ENCODE peak calls at places on chromosomes 12 and 14, in eight cellular contexts. B is colonic mucosa, P is PC-3, A is heart left ventricle, E is spleen, U is pancreas, Z is IMR-90, S is neural progenitor cell. I is an unnamed sample.

GRCh38 chr12:48572326-48572725 is 2.5 kb upstream of the LALBA start:
- DNase-seq in B (no peak), S (no peak), A (no peak), E (no peak), P (no peak), Z (no peak), U (no peak), I (no peak)

GRCh38 chr12:106058256-106059182 is 80.2 kb downstream of the NUAK1 start:
- DNase-seq in S (no peak), E (no peak), P (no peak), A (no peak), U (no peak), B (no peak), Z (peak; percentile 71), I (no peak)

GRCh38 chr14:69331206-69331605 is 66.9 kb downstream of the ERH start:
- DNase-seq in E (peak; percentile 60), B (no peak), P (no peak), Z (no peak), U (no peak), A (no peak), S (no peak), I (no peak)

GRCh38 chr14:52267501-52268190 is at the start of gene PTGDR:
- DNase-seq in A (peak; percentile 52), S (peak; percentile 70), Z (no peak), U (no peak), E (peak; percentile 89), P (no peak), B (peak; percentile 86), I (no peak)

GRCh38 chr12:133106253-133106652 is 23.8 kb downstream of the ZNF891 start:
- DNase-seq in B (no peak), U (no peak), A (no peak), E (no peak), P (no peak), S (no peak), Z (no peak), I (no peak)

GRCh38 chr12:119448737-119449136 is 114.2 kb downstream of the CCDC60 start:
- DNase-seq in Z (no peak), B (no peak), P (peak; percentile 67), E (no peak), S (no peak), U (no peak), A (no peak), I (no peak)

GRCh38 chr12:63018273-63018672 is 83.3 kb upstream of the PPM1H start:
- DNase-seq in A (no peak), U (no peak), S (no peak), P (peak; percentile 47), Z (no peak), B (no peak), E (no peak), I (no peak)

GRCh38 chr12:51393676-51394545 is 2.7 kb upstream of the GALNT6 start:
- DNase-seq in P (peak; percentile 96), E (no peak), S (no peak), B (no peak), U (no peak), A (peak; percentile 24), Z (peak; percentile 96), I (peak; percentile 81)

GRCh38 chr12:124976999-124977398 is 11.9 kb downstream of the DHX37 start:
- DNase-seq in E (no peak), Z (no peak), U (no peak), A (no peak), S (no peak), B (no peak), P (no peak), I (no peak)

GRCh38 chr14:46250113-46250703 is 401.4 kb downstream of the RPL10L start:
- DNase-seq in B (no peak), U (no peak), E (no peak), P (peak; percentile 64), A (no peak), Z (no peak), S (peak; percentile 21), I (no peak)

GRCh38 chr12:6536894-6537579 is 2.7 kb downstream of the GAPDH start:
- DNase-seq in P (no peak), S (no peak), E (no peak), Z (no peak), A (no peak), B (no peak), U (no peak), I (no peak)

GRCh38 chr12:110107369-110108281 is 16.5 kb upstream of the IFT81 start:
- DNase-seq in S (no peak), P (peak; percentile 31), E (no peak), B (no peak), A (peak; percentile 41), U (peak; percentile 18), Z (peak; percentile 97), I (peak; percentile 44)

GRCh38 chr14:73338551-73338950 is 101.2 kb downstream of the PAPLN start:
- DNase-seq in P (no peak), Z (no peak), U (no peak), E (no peak), A (no peak), B (no peak), S (no peak), I (no peak)

GRCh38 chr14:99468081-99468480 is 12.6 kb downstream of the SETD3 start:
- DNase-seq in P (no peak), S (no peak), U (no peak), A (no peak), B (no peak), Z (no peak), E (no peak), I (no peak)

GRCh38 chr12:87253157-87253556 is 776.0 kb downstream of the C12orf50 start:
- DNase-seq in B (no peak), U (no peak), E (no peak), S (no peak), P (peak; percentile 80), Z (no peak), A (no peak), I (no peak)

GRCh38 chr12:31834158-31834557 is 105.3 kb upstream of the AMN1 start:
- DNase-seq in U (no peak), Z (no peak), B (no peak), S (no peak), E (no peak), P (no peak), A (no peak), I (no peak)

GRCh38 chr14:106094654-106095189 is 568.3 kb downstream of the TMEM121 start:
- DNase-seq in B (no peak), U (no peak), P (no peak), A (no peak), S (peak; percentile 7), Z (no peak), E (peak; percentile 81), I (no peak)

DNA sequence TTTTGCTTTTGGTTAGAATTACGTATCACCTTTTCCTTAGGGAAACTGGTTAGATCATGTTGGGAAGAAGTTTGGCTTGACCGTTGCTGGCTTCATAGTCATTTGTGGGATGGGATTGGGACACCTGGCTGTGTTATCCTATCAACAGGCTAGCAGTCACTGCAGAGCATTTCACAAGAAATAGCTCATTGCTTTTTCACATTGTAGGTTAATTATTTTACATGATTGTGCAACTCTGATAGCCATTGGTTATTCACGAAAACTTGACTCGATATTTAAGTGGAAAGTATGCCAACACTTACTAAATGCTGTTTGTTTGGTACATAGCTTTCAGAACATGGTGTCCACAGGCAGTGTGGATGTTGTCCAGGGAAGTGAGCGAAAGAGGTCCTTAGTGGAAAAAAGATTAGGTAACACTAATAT is 89.4 kb downstream of the NKX2-1 start:
- DNase-seq in B (no peak), Z (no peak), A (no peak), P (no peak), S (no peak), U (peak; percentile 5), E (no peak), I (no peak)
- H3K4me1 ChIP-seq in B (no peaks in the 10 kb centered on the region), Z (no peaks in the 10 kb centered on the region), A (no peaks in the 10 kb centered on the region), P (no peaks in the 10 kb centered on the region), S (peaks cover under 1% of the 10 kb centered on the region), U (no peaks in the 10 kb centered on the region), E (no peaks in the 10 kb centered on the region), I (no peaks in the 10 kb centered on the region)

GRCh38 chr12:57765003-57765697 is 1.7 kb downstream of the CYP27B1 start:
- DNase-seq in Z (peak; percentile 17), E (peak; percentile 88), P (peak; percentile 55), S (peak; percentile 73), B (peak; percentile 60), U (no peak), A (no peak), I (peak; percentile 99)

GRCh38 chr12:57766464-57767311 is at the start of gene CYP27B1:
- DNase-seq in A (no peak), U (no peak), P (peak; percentile 63), S (peak; percentile 79), Z (peak; percentile 7), B (no peak), E (no peak), I (no peak)

GRCh38 chr12:57767876-57768275 is 998 bp upstream of the CYP27B1 start:
- DNase-seq in B (no peak), E (no peak), A (no peak), U (no peak), Z (no peak), P (no peak), S (no peak), I (no peak)

GRCh38 chr12:57765698-57766463 is 997 bp downstream of the CYP27B1 start:
- DNase-seq in P (no peak), S (no peak), U (no peak), A (no peak), B (no peak), Z (no peak), E (no peak), I (no peak)

DNA sequence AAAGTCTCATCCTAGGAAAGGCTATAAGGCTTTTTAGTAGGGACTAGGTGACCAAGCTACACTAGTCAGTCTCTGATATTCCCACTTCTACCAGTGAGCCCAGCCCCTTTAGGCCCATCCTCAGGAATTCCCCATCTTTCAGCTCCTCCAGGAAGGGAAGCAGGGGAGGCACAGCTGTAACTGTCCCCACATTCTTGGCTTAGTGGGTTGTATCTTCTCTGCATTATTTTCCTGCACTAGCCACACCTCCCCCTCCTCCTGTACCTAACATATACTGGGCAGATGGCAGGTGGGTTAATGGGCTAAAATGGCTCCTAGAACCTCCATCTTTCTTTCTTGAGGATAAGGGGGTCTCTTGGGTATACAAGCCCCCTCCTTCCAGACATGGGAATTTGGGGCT is 439 bp upstream of the CYP27B1 start:
- DNase-seq in E (no peak), Z (no peak), U (no peak), A (no peak), P (no peak), S (no peak), B (no peak), I (no peak)
- H3K27me3 ChIP-seq in E (peaks cover 41% of the 10 kb centered on the region), Z (peaks cover 43% of the 10 kb centered on the region), U (no peaks in the 10 kb centered on the region), A (peaks cover 40% of the 10 kb centered on the region), P (no peaks in the 10 kb centered on the region), S (peaks cover 56% of the 10 kb centered on the region), B (peaks cover 25% of the 10 kb centered on the region), I (peaks cover 51% of the 10 kb centered on the region)

GRCh38 chr12:97995085-97995484 is 520.3 kb upstream of the TMPO start:
- DNase-seq in B (no peak), P (no peak), S (no peak), U (no peak), A (no peak), E (no peak), Z (no peak), I (no peak)
- H3K4me3 ChIP-seq in B (no peak overlapping the region), P (no peak overlapping the region), S (no peak overlapping the region), U (no peak overlapping the region), A (no peak overlapping the region), E (no peak overlapping the region), Z (no peak overlapping the region), I (no peak overlapping the region)

DNA sequence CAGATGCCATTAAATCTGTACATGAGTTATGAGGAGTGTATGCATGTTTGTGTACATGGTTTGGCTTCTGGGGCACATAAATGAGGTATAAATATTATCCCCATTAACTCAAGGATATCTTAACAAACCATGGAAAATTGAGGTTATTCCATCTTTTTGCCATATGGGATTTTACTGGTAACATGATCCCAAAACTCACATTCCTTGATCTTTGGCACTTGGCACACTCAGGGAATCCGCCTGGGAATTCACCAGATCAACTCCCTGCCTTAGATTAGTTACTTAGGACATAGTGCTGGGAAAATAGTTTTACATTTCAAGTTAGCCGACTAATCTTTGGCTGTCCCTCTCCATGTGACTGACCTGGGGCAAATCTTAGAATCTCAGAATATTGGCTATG is 16.9 kb downstream of the CDKN1B start:
- DNase-seq in S (no peak), P (no peak), B (no peak), A (no peak), E (no peak), Z (peak; percentile 66), U (no peak), I (peak; percentile 22)
- H3K4me1 ChIP-seq in S (peaks cover 12% of the 10 kb centered on the region), P (peaks cover 7% of the 10 kb centered on the region), B (no peaks in the 10 kb centered on the region), A (peaks cover 23% of the 10 kb centered on the region), E (peaks cover 15% of the 10 kb centered on the region), Z (peaks cover 15% of the 10 kb centered on the region), U (peaks cover 18% of the 10 kb centered on the region), I (peaks cover 31% of the 10 kb centered on the region)